ENCODE peak calls at places on chromosomes 16 and 17, in six cellular contexts. One of them, this sample, is unnamed.

GRCh38 chr16:30157214-30157613 is 26.2 kb upstream of the CORO1A start:
- DNase-seq in adipocyte: no peak
- DNase-seq in BJ: no peak
- DNase-seq in WERI-Rb-1: no peak
- DNase-seq in suprapubic skin: no peak
- DNase-seq in thoracic aorta: no peak
- DNase-seq in this sample: no peak

GRCh38 chr17:79732804-79733691 is 2.3 kb downstream of the ENPP7 start:
- DNase-seq in WERI-Rb-1: no peak
- DNase-seq in BJ: no peak
- DNase-seq in suprapubic skin: no peak
- DNase-seq in thoracic aorta: no peak
- DNase-seq in adipocyte: no peak
- DNase-seq in this sample: no peak

GRCh38 chr17:2911035-2911754 is 115.0 kb downstream of the RAP1GAP2 start:
- DNase-seq in BJ: no peak
- DNase-seq in adipocyte: no peak
- DNase-seq in WERI-Rb-1: peak
- DNase-seq in suprapubic skin: no peak
- DNase-seq in thoracic aorta: no peak
- DNase-seq in this sample: no peak

GRCh38 chr17:5467416-5467815 is 1.4 kb downstream of the DHX33 start:
- DNase-seq in thoracic aorta: no peak
- DNase-seq in WERI-Rb-1: no peak
- DNase-seq in BJ: no peak
- DNase-seq in suprapubic skin: no peak
- DNase-seq in adipocyte: no peak
- DNase-seq in this sample: no peak

GRCh38 chr17:70407501-70407900 is 238.2 kb downstream of the KCNJ2 start:
- DNase-seq in thoracic aorta: no peak
- DNase-seq in suprapubic skin: no peak
- DNase-seq in adipocyte: no peak
- DNase-seq in BJ: no peak
- DNase-seq in WERI-Rb-1: no peak
- DNase-seq in this sample: no peak

GRCh38 chr17:39617446-39618251 is 9.1 kb upstream of the PPP1R1B start:
- DNase-seq in BJ: no peak
- DNase-seq in adipocyte: peak
- DNase-seq in WERI-Rb-1: peak
- DNase-seq in thoracic aorta: no peak
- DNase-seq in suprapubic skin: no peak
- DNase-seq in this sample: peak

GRCh38 chr16:74304835-74305176 is 8.2 kb downstream of the PSMD7 start:
- DNase-seq in WERI-Rb-1: no peak
- DNase-seq in adipocyte: no peak
- DNase-seq in thoracic aorta: no peak
- DNase-seq in BJ: no peak
- DNase-seq in suprapubic skin: no peak
- DNase-seq in this sample: no peak

GRCh38 chr17:57577751-57578607 is 167.1 kb downstream of the CCDC182 start:
- DNase-seq in BJ: no peak
- DNase-seq in thoracic aorta: no peak
- DNase-seq in adipocyte: peak
- DNase-seq in WERI-Rb-1: peak
- DNase-seq in suprapubic skin: no peak
- DNase-seq in this sample: peak

GRCh38 chr17:75575197-75575596 is 12.4 kb upstream of the MYO15B start:
- DNase-seq in adipocyte: no peak
- DNase-seq in suprapubic skin: no peak
- DNase-seq in thoracic aorta: no peak
- DNase-seq in WERI-Rb-1: no peak
- DNase-seq in BJ: no peak
- DNase-seq in this sample: no peak

GRCh38 chr17:74807376-74807775 is 31.2 kb upstream of the NAT9 start:
- DNase-seq in WERI-Rb-1: no peak
- DNase-seq in adipocyte: no peak
- DNase-seq in suprapubic skin: no peak
- DNase-seq in BJ: no peak
- DNase-seq in thoracic aorta: no peak
- DNase-seq in this sample: no peak

GRCh38 chr17:31544186-31544585 is 152.7 kb downstream of the RAB11FIP4 start:
- DNase-seq in thoracic aorta: no peak
- DNase-seq in adipocyte: no peak
- DNase-seq in BJ: no peak
- DNase-seq in suprapubic skin: no peak
- DNase-seq in WERI-Rb-1: no peak
- DNase-seq in this sample: no peak

GRCh38 chr17:72602517-72603345 is 481.9 kb downstream of the SOX9 start:
- DNase-seq in thoracic aorta: no peak
- DNase-seq in BJ: no peak
- DNase-seq in suprapubic skin: no peak
- DNase-seq in WERI-Rb-1: no peak
- DNase-seq in adipocyte: peak
- DNase-seq in this sample: peak

GRCh38 chr16:31183432-31184428 is 3.8 kb downstream of the FUS start:
- DNase-seq in WERI-Rb-1: no peak
- DNase-seq in suprapubic skin: no peak
- DNase-seq in adipocyte: no peak
- DNase-seq in BJ: no peak
- DNase-seq in thoracic aorta: no peak
- DNase-seq in this sample: no peak

GRCh38 chr16:69709456-69710084 is 16.8 kb downstream of the NQO1 start:
- DNase-seq in adipocyte: peak
- DNase-seq in suprapubic skin: no peak
- DNase-seq in BJ: peak
- DNase-seq in thoracic aorta: no peak
- DNase-seq in WERI-Rb-1: no peak
- DNase-seq in this sample: no peak

GRCh38 chr16:57061084-57061905 is 31.1 kb upstream of the CPNE2 start:
- DNase-seq in suprapubic skin: peak
- DNase-seq in BJ: peak
- DNase-seq in WERI-Rb-1: peak
- DNase-seq in thoracic aorta: peak
- DNase-seq in adipocyte: peak
- DNase-seq in this sample: no peak

GRCh38 chr16:50744911-50745310 is 3.0 kb downstream of the CYLD start:
- DNase-seq in suprapubic skin: no peak
- DNase-seq in WERI-Rb-1: no peak
- DNase-seq in adipocyte: no peak
- DNase-seq in BJ: no peak
- DNase-seq in thoracic aorta: no peak
- DNase-seq in this sample: no peak

GRCh38 chr17:71828182-71828596 is 292.6 kb upstream of the SOX9 start:
- DNase-seq in suprapubic skin: no peak
- DNase-seq in adipocyte: no peak
- DNase-seq in BJ: peak
- DNase-seq in thoracic aorta: no peak
- DNase-seq in WERI-Rb-1: no peak
- DNase-seq in this sample: no peak

GRCh38 chr17:64209983-64210382 is 53.1 kb downstream of the TEX2 start:
- DNase-seq in thoracic aorta: no peak
- DNase-seq in BJ: no peak
- DNase-seq in adipocyte: no peak
- DNase-seq in suprapubic skin: no peak
- DNase-seq in WERI-Rb-1: no peak
- DNase-seq in this sample: no peak

GRCh38 chr17:17606416-17607000 is 15.0 kb upstream of the PEMT start:
- DNase-seq in BJ: no peak
- DNase-seq in suprapubic skin: no peak
- DNase-seq in WERI-Rb-1: no peak
- DNase-seq in adipocyte: no peak
- DNase-seq in thoracic aorta: no peak
- DNase-seq in this sample: no peak

GRCh38 chr16:89395150-89396142 is 94.9 kb downstream of the ANKRD11 start:
- DNase-seq in thoracic aorta: peak
- DNase-seq in adipocyte: peak
- DNase-seq in suprapubic skin: peak
- DNase-seq in BJ: peak
- DNase-seq in WERI-Rb-1: peak
- DNase-seq in this sample: peak

GRCh38 chr16:56969769-56970168 is 8.0 kb downstream of the CETP start:
- DNase-seq in adipocyte: no peak
- DNase-seq in WERI-Rb-1: no peak
- DNase-seq in BJ: no peak
- DNase-seq in suprapubic skin: no peak
- DNase-seq in thoracic aorta: no peak
- DNase-seq in this sample: no peak

GRCh38 chr17:63039342-63039741 is 73.3 kb downstream of the TANC2 start:
- DNase-seq in WERI-Rb-1: no peak
- DNase-seq in thoracic aorta: no peak
- DNase-seq in BJ: no peak
- DNase-seq in adipocyte: no peak
- DNase-seq in suprapubic skin: no peak
- DNase-seq in this sample: no peak

GRCh38 chr17:57612202-57613071 is 132.7 kb downstream of the CCDC182 start:
- DNase-seq in WERI-Rb-1: peak
- DNase-seq in adipocyte: no peak
- DNase-seq in BJ: no peak
- DNase-seq in suprapubic skin: no peak
- DNase-seq in thoracic aorta: no peak
- DNase-seq in this sample: no peak

GRCh38 chr17:42543190-42544079 is 7.4 kb downstream of the NAGLU start:
- DNase-seq in suprapubic skin: no peak
- DNase-seq in WERI-Rb-1: no peak
- DNase-seq in thoracic aorta: no peak
- DNase-seq in BJ: no peak
- DNase-seq in adipocyte: no peak
- DNase-seq in this sample: no peak

GRCh38 chr17:2571523-2572303 is 21.7 kb upstream of the PAFAH1B1 start:
- DNase-seq in adipocyte: no peak
- DNase-seq in WERI-Rb-1: no peak
- DNase-seq in BJ: no peak
- DNase-seq in suprapubic skin: no peak
- DNase-seq in thoracic aorta: no peak
- DNase-seq in this sample: no peak

GRCh38 chr16:260326-260725 is 15.4 kb downstream of the RGS11 start:
- DNase-seq in WERI-Rb-1: no peak
- DNase-seq in BJ: no peak
- DNase-seq in suprapubic skin: no peak
- DNase-seq in adipocyte: no peak
- DNase-seq in thoracic aorta: no peak
- DNase-seq in this sample: no peak

GRCh38 chr16:546909-547770 is 13.1 kb upstream of the PRR35 start:
- DNase-seq in suprapubic skin: no peak
- DNase-seq in thoracic aorta: no peak
- DNase-seq in BJ: no peak
- DNase-seq in WERI-Rb-1: peak
- DNase-seq in adipocyte: no peak
- DNase-seq in this sample: peak

GRCh38 chr16:4313563-4314531 is 2.0 kb upstream of the GLIS2 start:
- DNase-seq in BJ: no peak
- DNase-seq in WERI-Rb-1: no peak
- DNase-seq in adipocyte: no peak
- DNase-seq in suprapubic skin: no peak
- DNase-seq in thoracic aorta: no peak
- DNase-seq in this sample: peak

GRCh38 chr17:39652635-39653315 is 12.4 kb upstream of the TCAP start:
- DNase-seq in thoracic aorta: no peak
- DNase-seq in WERI-Rb-1: peak
- DNase-seq in adipocyte: peak
- DNase-seq in suprapubic skin: no peak
- DNase-seq in BJ: no peak
- DNase-seq in this sample: no peak

GRCh38 chr16:12462690-12463646 is 340.7 kb downstream of the CPPED1 start:
- DNase-seq in adipocyte: peak
- DNase-seq in suprapubic skin: no peak
- DNase-seq in WERI-Rb-1: no peak
- DNase-seq in thoracic aorta: no peak
- DNase-seq in BJ: no peak
- DNase-seq in this sample: no peak

GRCh38 chr17:63785556-63785955 is 11.6 kb downstream of the DDX42 start:
- DNase-seq in adipocyte: peak
- DNase-seq in suprapubic skin: no peak
- DNase-seq in WERI-Rb-1: no peak
- DNase-seq in BJ: no peak
- DNase-seq in thoracic aorta: no peak
- DNase-seq in this sample: no peak

GRCh38 chr16:72884573-72884972 is 163.4 kb downstream of the ZFHX3 start:
- DNase-seq in thoracic aorta: no peak
- DNase-seq in adipocyte: no peak
- DNase-seq in suprapubic skin: no peak
- DNase-seq in WERI-Rb-1: no peak
- DNase-seq in BJ: no peak
- DNase-seq in this sample: no peak

GRCh38 chr16:73062640-73063283 is 14.8 kb upstream of the ZFHX3 start:
- DNase-seq in suprapubic skin: no peak
- DNase-seq in WERI-Rb-1: no peak
- DNase-seq in BJ: no peak
- DNase-seq in thoracic aorta: no peak
- DNase-seq in adipocyte: no peak
- DNase-seq in this sample: no peak

GRCh38 chr17:14150604-14151003 is 81.3 kb downstream of the COX10 start:
- DNase-seq in adipocyte: no peak
- DNase-seq in WERI-Rb-1: no peak
- DNase-seq in BJ: no peak
- DNase-seq in thoracic aorta: no peak
- DNase-seq in suprapubic skin: no peak
- DNase-seq in this sample: no peak
- H3K4me3 ChIP-seq in adipocyte: no peak
- H3K4me3 ChIP-seq in WERI-Rb-1: no peak
- H3K4me3 ChIP-seq in BJ: no peak
- H3K4me3 ChIP-seq in thoracic aorta: no peak
- H3K4me3 ChIP-seq in suprapubic skin: no peak
- H3K4me3 ChIP-seq in this sample: no peak

GRCh38 chr16:75758215-75758614 is 31.9 kb upstream of the CPHXL start:
- DNase-seq in thoracic aorta: no peak
- DNase-seq in suprapubic skin: no peak
- DNase-seq in adipocyte: peak
- DNase-seq in WERI-Rb-1: no peak
- DNase-seq in BJ: no peak
- DNase-seq in this sample: no peak
- H3K4me3 ChIP-seq in thoracic aorta: no peak
- H3K4me3 ChIP-seq in suprapubic skin: no peak
- H3K4me3 ChIP-seq in adipocyte: peak
- H3K4me3 ChIP-seq in WERI-Rb-1: no peak
- H3K4me3 ChIP-seq in BJ: no peak
- H3K4me3 ChIP-seq in this sample: no peak

DNA sequence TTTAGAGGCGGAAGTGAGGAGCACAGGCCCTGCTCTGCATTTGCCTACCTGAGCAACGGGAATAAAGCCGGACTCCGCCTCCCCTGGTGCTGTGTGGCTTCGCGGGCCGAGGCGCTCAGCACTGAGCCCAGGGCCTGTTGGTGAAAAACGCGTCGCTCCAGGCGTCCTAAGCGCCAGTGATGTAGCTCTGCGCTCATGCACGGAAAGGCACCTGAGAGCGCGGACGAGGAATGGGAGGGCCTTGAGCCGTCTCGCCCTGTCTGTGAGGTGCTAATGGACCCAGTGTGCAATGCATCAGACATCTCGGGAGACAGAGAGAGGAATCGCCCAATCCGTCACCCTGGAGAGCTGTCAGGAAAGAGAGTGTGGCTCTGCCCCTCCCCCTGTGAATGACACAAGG is 17.2 kb upstream of the ATP2A3 start:
- DNase-seq in suprapubic skin: peak
- DNase-seq in BJ: no peak
- DNase-seq in WERI-Rb-1: no peak
- DNase-seq in adipocyte: no peak
- DNase-seq in thoracic aorta: no peak
- DNase-seq in this sample: no peak
- H3K4me3 ChIP-seq in suprapubic skin: no peak
- H3K4me3 ChIP-seq in BJ: no peak
- H3K4me3 ChIP-seq in WERI-Rb-1: no peak
- H3K4me3 ChIP-seq in adipocyte: no peak
- H3K4me3 ChIP-seq in thoracic aorta: no peak
- H3K4me3 ChIP-seq in this sample: no peak

GRCh38 chr16:66651474-66651765 is 45.1 kb downstream of the CMTM4 start:
- DNase-seq in adipocyte: no peak
- DNase-seq in BJ: no peak
- DNase-seq in WERI-Rb-1: no peak
- DNase-seq in suprapubic skin: peak
- DNase-seq in thoracic aorta: no peak
- DNase-seq in this sample: no peak
- H3K4me3 ChIP-seq in adipocyte: no peak
- H3K4me3 ChIP-seq in BJ: no peak
- H3K4me3 ChIP-seq in WERI-Rb-1: peak
- H3K4me3 ChIP-seq in suprapubic skin: no peak
- H3K4me3 ChIP-seq in thoracic aorta: peak
- H3K4me3 ChIP-seq in this sample: no peak

This sample was measured in body of pancreas.